ENCODE peak calls at places on chromosome 9, in four cellular contexts. One of them, this sample, is unnamed.

GRCh38 chr9:23643656-23644258 is 182.3 kb downstream of the ELAVL2 start:
- DNase-seq in BJ: no peak
- DNase-seq in endothelial cell: no peak
- DNase-seq in B cell: no peak
- DNase-seq in this sample: no peak

GRCh38 chr9:5552301-5552700 is 42.0 kb downstream of the PDCD1LG2 start:
- DNase-seq in endothelial cell: no peak
- DNase-seq in BJ: no peak
- DNase-seq in B cell: no peak
- DNase-seq in this sample: no peak

GRCh38 chr9:121253821-121254471 is 14.0 kb upstream of the GSN start:
- DNase-seq in BJ: no peak
- DNase-seq in endothelial cell: no peak
- DNase-seq in B cell: no peak
- DNase-seq in this sample: no peak

GRCh38 chr9:83271665-83272071 is 208.7 kb upstream of the RASEF start:
- DNase-seq in BJ: no peak
- DNase-seq in B cell: no peak
- DNase-seq in endothelial cell: no peak
- DNase-seq in this sample: no peak

GRCh38 chr9:36690769-36691168 is 118.1 kb downstream of the MELK start:
- DNase-seq in B cell: no peak
- DNase-seq in endothelial cell: no peak
- DNase-seq in BJ: no peak
- DNase-seq in this sample: no peak

GRCh38 chr9:90331826-90332575 is 310.6 kb downstream of the DIRAS2 start:
- DNase-seq in endothelial cell: no peak
- DNase-seq in B cell: no peak
- DNase-seq in BJ: peak; percentile 32
- DNase-seq in this sample: no peak

GRCh38 chr9:34190996-34191892 is 12.4 kb downstream of the UBAP1 start:
- DNase-seq in BJ: no peak
- DNase-seq in endothelial cell: no peak
- DNase-seq in B cell: no peak
- DNase-seq in this sample: no peak

GRCh38 chr9:78030553-78031270 is 899 bp downstream of the GNAQ start:
- DNase-seq in endothelial cell: peak; percentile 58
- DNase-seq in B cell: no peak
- DNase-seq in BJ: no peak
- DNase-seq in this sample: peak; percentile 69

GRCh38 chr9:79013715-79014610 is 557.8 kb upstream of the TLE4 start:
- DNase-seq in BJ: peak; percentile 62
- DNase-seq in endothelial cell: no peak
- DNase-seq in B cell: no peak
- DNase-seq in this sample: no peak

GRCh38 chr9:34636791-34637355 is 714 bp downstream of the SIGMAR1 start:
- DNase-seq in BJ: no peak
- DNase-seq in B cell: no peak
- DNase-seq in endothelial cell: no peak
- DNase-seq in this sample: no peak

GRCh38 chr9:73104342-73104741 is 47.3 kb upstream of the ANXA1 start:
- DNase-seq in BJ: no peak
- DNase-seq in B cell: no peak
- DNase-seq in endothelial cell: no peak
- DNase-seq in this sample: no peak

GRCh38 chr9:124377551-124377950 is 37.7 kb downstream of the PSMB7 start:
- DNase-seq in endothelial cell: no peak
- DNase-seq in BJ: no peak
- DNase-seq in B cell: no peak
- DNase-seq in this sample: no peak

GRCh38 chr9:107137495-107138202 is 145.4 kb upstream of the RAD23B start:
- DNase-seq in B cell: no peak
- DNase-seq in endothelial cell: peak; percentile 15
- DNase-seq in BJ: no peak
- DNase-seq in this sample: no peak

DNA sequence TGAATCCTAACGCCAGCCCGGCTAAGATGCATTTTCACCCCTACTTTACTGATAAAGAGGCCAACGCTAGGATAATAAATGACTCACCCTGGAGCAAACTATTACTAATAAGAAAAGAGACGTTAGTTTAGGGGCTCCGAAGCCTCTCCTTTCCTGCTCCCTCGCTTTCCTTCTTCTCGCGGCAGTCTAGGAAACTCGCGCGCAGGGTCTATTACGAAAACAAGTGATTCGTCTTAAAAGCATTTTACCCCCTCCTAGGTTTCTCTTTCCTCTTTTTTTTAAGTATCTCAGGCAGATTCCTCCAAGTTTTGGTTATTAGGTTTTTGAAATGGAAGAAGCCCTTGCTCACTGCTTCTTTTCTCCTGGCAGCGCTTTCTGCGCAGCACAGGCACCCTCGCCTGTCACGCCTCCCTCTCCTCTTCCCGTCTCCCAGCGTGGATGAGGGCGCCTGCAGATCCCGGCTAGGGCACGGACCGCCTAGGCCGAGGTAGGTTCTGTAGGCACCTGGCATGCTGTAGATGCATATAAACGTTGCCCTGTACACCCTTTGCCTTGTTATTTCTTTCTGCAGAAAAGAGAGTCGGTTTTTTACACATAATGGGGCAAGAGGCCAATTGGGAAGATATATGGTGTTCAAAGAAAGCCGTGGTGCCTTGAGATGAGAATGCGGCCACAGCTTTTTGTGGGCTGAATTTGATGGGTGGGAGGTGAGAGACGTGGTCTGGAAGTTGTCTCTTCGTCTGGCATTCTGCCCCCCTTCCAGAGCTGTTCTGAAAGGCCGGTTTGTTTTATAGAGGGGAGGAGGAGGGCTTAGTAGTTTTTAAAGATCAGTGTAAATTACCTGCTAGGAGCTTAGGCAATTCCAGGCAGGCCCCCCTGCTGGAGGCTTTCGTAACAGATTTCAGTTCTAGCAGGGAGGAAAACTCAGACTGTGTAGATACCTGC is 981 bp downstream of the GCNT1 start:
- DNase-seq in B cell: no peak
- DNase-seq in endothelial cell: peak; percentile 51
- DNase-seq in BJ: no peak
- DNase-seq in this sample: peak; percentile 57
- TF ChIP-seq CTCF in B cell: no peak
- TF ChIP-seq CTCF in endothelial cell: peak; percentile 54
- TF ChIP-seq CTCF in BJ: peak; percentile 45
- TF ChIP-seq CTCF in this sample: peak; percentile 44

GRCh38 chr9:137217276-137218211 is 4.5 kb downstream of the RNF208 start:
- DNase-seq in BJ: no peak
- DNase-seq in endothelial cell: peak; percentile 42
- DNase-seq in B cell: no peak
- DNase-seq in this sample: peak; percentile 64
- TF ChIP-seq CTCF in BJ: no peak
- TF ChIP-seq CTCF in endothelial cell: no peak
- TF ChIP-seq CTCF in B cell: no peak
- TF ChIP-seq CTCF in this sample: no peak

GRCh38 chr9:127225747-127226646 is 38.6 kb upstream of the GARNL3 start:
- DNase-seq in endothelial cell: no peak
- DNase-seq in B cell: no peak
- DNase-seq in BJ: no peak
- DNase-seq in this sample: no peak

GRCh38 chr9:127223266-127223665 is 41.3 kb upstream of the GARNL3 start:
- DNase-seq in B cell: no peak
- DNase-seq in endothelial cell: no peak
- DNase-seq in BJ: no peak
- DNase-seq in this sample: no peak

GRCh38 chr9:127224883-127225739 is 39.5 kb upstream of the GARNL3 start:
- DNase-seq in endothelial cell: peak; percentile 98
- DNase-seq in B cell: peak; percentile 92
- DNase-seq in BJ: no peak
- DNase-seq in this sample: peak; percentile 99

GRCh38 chr9:127223810-127224177 is 40.8 kb upstream of the GARNL3 start:
- DNase-seq in BJ: no peak
- DNase-seq in endothelial cell: peak; percentile 18
- DNase-seq in B cell: no peak
- DNase-seq in this sample: no peak

DNA sequence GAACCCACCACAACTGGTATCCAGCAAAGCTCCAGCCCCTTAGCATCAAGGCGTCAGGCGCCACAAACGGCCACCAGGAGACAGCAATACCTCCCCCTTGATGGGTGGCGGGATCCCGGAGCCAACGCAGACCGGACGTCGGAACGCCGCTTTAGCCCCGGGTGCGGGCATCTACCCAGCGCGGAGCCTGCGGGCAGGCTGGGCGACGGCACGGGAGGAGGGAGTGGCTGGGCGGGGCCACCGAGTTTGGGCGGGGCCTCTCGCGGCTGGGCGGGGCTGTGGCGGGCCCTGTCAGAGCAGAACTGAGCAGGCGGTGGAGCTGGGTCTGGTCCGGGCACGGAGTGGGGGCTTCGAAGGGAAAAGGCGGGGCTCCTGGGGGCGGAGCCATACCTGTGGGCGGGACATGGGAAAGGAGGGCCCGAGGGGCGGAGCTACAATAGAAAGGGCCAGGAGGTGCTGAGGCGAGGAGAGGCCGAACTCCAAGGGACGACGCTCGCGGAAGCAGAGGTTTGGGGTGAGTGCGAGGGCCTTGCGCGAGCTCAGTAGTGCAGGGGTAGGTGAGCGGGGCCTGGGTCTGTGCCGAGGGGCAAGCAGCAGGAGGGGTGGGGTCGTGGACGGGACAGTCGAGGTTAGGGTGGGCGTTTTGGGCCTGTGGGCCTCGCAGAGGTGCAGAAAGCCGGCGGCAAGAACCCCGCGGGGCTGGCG is 40.2 kb upstream of the GARNL3 start:
- DNase-seq in B cell: peak; percentile 90
- DNase-seq in BJ: no peak
- DNase-seq in endothelial cell: peak; percentile 91
- DNase-seq in this sample: peak; percentile 99
- TF ChIP-seq CTCF in B cell: no peak
- TF ChIP-seq CTCF in BJ: peak; percentile 19
- TF ChIP-seq CTCF in endothelial cell: peak; percentile 29
- TF ChIP-seq CTCF in this sample: no peak

DNA sequence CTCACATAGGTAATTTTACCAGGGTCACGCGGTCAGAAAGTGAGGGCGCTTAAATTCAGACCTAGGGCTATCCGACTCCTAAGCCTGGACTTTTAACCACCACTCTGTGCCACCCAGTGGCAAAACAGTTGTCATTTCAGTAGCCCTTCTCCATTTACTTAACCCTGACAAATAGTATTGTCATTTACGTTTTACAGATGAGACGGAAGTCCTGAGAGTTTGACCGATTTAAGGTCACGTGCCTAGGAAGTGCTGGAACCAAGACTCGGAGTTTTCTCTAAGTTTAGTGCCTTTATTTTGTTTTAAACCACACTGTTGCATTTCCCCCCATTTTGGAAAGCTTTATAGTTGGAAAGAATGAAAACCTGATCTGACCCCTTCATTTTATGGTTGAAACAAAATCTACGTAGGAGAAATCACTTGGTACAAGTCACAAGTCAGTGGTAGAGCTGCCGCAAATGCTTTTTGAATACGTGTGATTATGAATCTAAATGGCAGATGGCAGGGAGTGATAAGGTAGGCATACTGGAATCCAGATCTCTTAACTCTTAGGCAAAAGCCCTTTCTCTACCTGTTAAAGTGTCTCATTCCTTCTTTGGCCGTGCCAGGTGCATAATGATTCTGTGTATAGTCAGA is 701 bp downstream of the MRRF start:
- DNase-seq in B cell: peak; percentile 49
- DNase-seq in endothelial cell: no peak
- DNase-seq in BJ: no peak
- DNase-seq in this sample: no peak
- TF ChIP-seq CTCF in B cell: no peak
- TF ChIP-seq CTCF in endothelial cell: no peak
- TF ChIP-seq CTCF in BJ: no peak
- TF ChIP-seq CTCF in this sample: no peak

GRCh38 chr9:93910196-93910595 is 45.0 kb downstream of the BARX1 start:
- DNase-seq in B cell: no peak
- DNase-seq in endothelial cell: no peak
- DNase-seq in BJ: no peak
- DNase-seq in this sample: no peak

GRCh38 chr9:93911136-93911745 is 43.9 kb downstream of the BARX1 start:
- DNase-seq in endothelial cell: no peak
- DNase-seq in BJ: no peak
- DNase-seq in B cell: no peak
- DNase-seq in this sample: no peak

GRCh38 chr9:93911871-93912554 is 43.1 kb downstream of the BARX1 start:
- DNase-seq in BJ: no peak
- DNase-seq in endothelial cell: no peak
- DNase-seq in B cell: no peak
- DNase-seq in this sample: no peak

GRCh38 chr9:93909242-93909616 is 45.9 kb downstream of the BARX1 start:
- DNase-seq in B cell: no peak
- DNase-seq in endothelial cell: no peak
- DNase-seq in BJ: no peak
- DNase-seq in this sample: no peak

GRCh38 chr9:93910598-93910997 is 44.6 kb downstream of the BARX1 start:
- DNase-seq in endothelial cell: no peak
- DNase-seq in BJ: no peak
- DNase-seq in B cell: no peak
- DNase-seq in this sample: no peak
- TF ChIP-seq CTCF in endothelial cell: no peak
- TF ChIP-seq CTCF in BJ: no peak
- TF ChIP-seq CTCF in B cell: no peak
- TF ChIP-seq CTCF in this sample: peak; percentile 57

DNA sequence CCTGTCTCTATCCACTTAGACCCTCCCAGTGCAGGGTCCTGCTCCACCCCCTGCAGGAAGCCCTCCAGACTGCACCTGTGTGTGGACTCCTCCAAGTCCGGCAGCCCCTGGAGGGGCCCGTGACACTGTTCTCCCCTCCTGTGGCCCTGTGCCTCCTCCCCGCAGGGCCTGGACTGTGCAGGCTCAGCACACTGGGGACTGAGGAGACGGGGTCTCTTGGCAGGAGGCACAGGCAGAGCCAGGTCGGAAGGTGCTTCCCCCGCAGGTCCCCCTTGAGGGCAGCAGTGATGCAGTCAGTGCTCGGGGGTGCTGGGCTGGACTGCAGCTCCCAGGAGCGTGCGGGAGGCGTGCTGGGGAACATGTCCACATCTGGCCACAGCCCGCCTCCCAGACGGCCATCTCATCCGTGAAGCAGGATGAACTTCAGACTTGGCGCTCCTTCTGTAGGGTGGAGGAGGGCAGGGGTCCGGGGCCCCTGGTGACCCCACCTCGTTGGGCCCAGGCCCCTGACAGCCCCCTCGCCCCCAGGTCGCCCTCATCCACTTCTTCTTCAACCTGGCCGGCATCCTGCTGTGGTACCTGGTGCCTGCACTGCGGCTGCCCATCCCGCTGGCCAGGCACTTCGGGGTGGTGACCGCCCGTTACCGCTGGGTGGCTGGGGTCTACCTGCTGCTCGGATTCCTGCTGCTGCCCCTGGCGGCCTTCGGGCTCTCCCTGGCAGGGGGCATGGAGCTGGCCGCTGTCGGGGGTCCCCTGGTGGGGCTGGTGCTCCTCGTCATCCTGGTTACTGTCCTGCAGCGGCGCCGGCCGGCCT is 4.9 kb downstream of the SLC34A3 start:
- DNase-seq in endothelial cell: no peak
- DNase-seq in B cell: no peak
- DNase-seq in BJ: no peak
- DNase-seq in this sample: no peak
- TF ChIP-seq CTCF in endothelial cell: no peak
- TF ChIP-seq CTCF in B cell: no peak
- TF ChIP-seq CTCF in BJ: no peak
- TF ChIP-seq CTCF in this sample: peak; percentile 0

GRCh38 chr9:87635656-87636501 is 90.0 kb upstream of the CTSL start:
- DNase-seq in endothelial cell: no peak
- DNase-seq in B cell: no peak
- DNase-seq in BJ: no peak
- DNase-seq in this sample: no peak
- TF ChIP-seq CTCF in endothelial cell: no peak
- TF ChIP-seq CTCF in B cell: no peak
- TF ChIP-seq CTCF in BJ: no peak
- TF ChIP-seq CTCF in this sample: no peak

GRCh38 chr9:134381671-134382505 is 55.6 kb downstream of the RXRA start:
- DNase-seq in BJ: no peak
- DNase-seq in endothelial cell: peak; percentile 27
- DNase-seq in B cell: no peak
- DNase-seq in this sample: peak; percentile 24
- TF ChIP-seq CTCF in BJ: no peak
- TF ChIP-seq CTCF in endothelial cell: no peak
- TF ChIP-seq CTCF in B cell: peak; percentile 60
- TF ChIP-seq CTCF in this sample: peak; percentile 56

This sample was measured in WERI-Rb-1.